ENCODE peak calls at places on chromosomes 7 and 10, in four cellular contexts. B is GM23248, U is uterus, L is substantia nigra. Q is an unnamed sample.

GRCh38 chr10:21517134-21517982 is 8.1 kb downstream of the SKIDA1 start:
- DNase-seq in B (peak; percentile 76), U (peak; percentile 64), L (peak; percentile 50), Q (peak; percentile 74)

GRCh38 chr10:56383806-56384205 is 22.7 kb upstream of the ZWINT start:
- DNase-seq in B (no peak), U (no peak), L (no peak), Q (no peak)

GRCh38 chr10:99667108-99667751 is 7.9 kb downstream of the ENTPD7 start:
- DNase-seq in B (peak; percentile 92), U (no peak), L (no peak), Q (no peak)

GRCh38 chr7:69934475-69934903 is 336.2 kb downstream of the AUTS2 start:
- DNase-seq in B (no peak), U (no peak), L (peak; percentile 88), Q (no peak)

GRCh38 chr10:106355450-106355849 is 809.1 kb downstream of the SORCS1 start:
- DNase-seq in B (peak; percentile 10), U (no peak), L (no peak), Q (no peak)

GRCh38 chr10:6052247-6053221 is 9.6 kb downstream of the IL2RA start:
- DNase-seq in B (no peak), U (no peak), L (no peak), Q (no peak)

GRCh38 chr7:11328309-11328708 is 354.6 kb downstream of the PHF14 start:
- DNase-seq in B (no peak), U (no peak), L (no peak), Q (no peak)

GRCh38 chr10:13587367-13587766 is 602 bp downstream of the PRPF18 start:
- DNase-seq in B (peak; percentile 38), U (no peak), L (no peak), Q (no peak)

GRCh38 chr10:30111340-30111980 is 52.1 kb upstream of the JCAD start:
- DNase-seq in B (peak; percentile 89), U (no peak), L (no peak), Q (no peak)

GRCh38 chr7:17535776-17536175 is 237.3 kb downstream of the AHR start:
- DNase-seq in B (peak; percentile 73), U (no peak), L (no peak), Q (no peak)

GRCh38 chr7:147276783-147277370 is 1160.3 kb downstream of the CNTNAP2 start:
- DNase-seq in B (no peak), U (no peak), L (no peak), Q (no peak)

GRCh38 chr7:39750253-39750994 is 127.1 kb downstream of the RALA start:
- DNase-seq in B (no peak), U (no peak), L (no peak), Q (no peak)

GRCh38 chr7:81297317-81297716 is 378.5 kb upstream of the SEMA3C start:
- DNase-seq in B (peak; percentile 3), U (no peak), L (no peak), Q (no peak)

GRCh38 chr10:97788552-97789442 is 17.0 kb upstream of the SFRP5 start:
- DNase-seq in B (no peak), U (no peak), L (no peak), Q (no peak)

GRCh38 chr10:79254333-79255006 is 92.8 kb upstream of the PPIF start:
- DNase-seq in B (no peak), U (no peak), L (no peak), Q (no peak)

DNA sequence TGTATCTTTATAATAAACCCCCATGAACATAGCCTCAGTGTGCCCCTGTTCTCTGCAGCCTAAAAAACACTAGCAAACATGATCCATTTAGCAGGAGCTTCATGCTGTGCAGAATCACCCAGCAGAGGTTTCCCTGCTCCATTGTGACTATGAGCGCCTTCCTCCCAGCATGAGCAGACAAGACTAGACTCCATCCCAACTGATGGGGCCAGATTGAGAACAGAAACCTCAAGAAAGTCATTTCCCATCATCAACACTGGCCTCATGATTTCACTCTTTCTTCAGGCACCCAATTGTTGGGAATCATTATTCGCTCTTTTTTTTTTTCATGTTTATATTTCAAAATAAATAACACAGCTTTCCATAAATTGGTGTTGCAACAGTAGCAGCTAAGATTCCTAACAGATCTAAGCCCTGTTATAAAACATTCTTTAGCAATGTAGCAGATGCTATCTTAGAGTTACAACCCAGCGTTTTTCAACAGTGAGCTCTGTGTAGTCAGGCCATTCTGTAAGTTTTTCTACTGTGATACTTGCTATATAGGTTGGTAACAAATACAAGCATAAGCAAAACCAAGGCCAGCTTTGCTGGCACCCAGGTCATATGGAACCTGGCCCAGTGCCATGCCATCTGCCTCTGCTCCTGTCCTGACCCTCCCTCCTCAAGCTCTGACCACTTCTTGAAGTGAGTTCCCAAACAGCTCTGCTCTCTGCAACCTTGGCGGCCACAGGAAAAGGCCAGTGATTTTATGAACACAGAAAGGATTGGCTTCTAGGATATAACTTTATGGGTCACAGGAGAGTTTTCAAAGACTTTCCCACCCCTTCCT is 13.0 kb downstream of the NOD1 start:
- DNase-seq in B (peak; percentile 73), U (peak; percentile 29), L (peak; percentile 4), Q (no peak)
- H3K27ac ChIP-seq in B (peak overlapping the region; percentile 48), U (peak overlapping the region; percentile 55), L (no peak overlapping the region), Q (no peak overlapping the region)

DNA sequence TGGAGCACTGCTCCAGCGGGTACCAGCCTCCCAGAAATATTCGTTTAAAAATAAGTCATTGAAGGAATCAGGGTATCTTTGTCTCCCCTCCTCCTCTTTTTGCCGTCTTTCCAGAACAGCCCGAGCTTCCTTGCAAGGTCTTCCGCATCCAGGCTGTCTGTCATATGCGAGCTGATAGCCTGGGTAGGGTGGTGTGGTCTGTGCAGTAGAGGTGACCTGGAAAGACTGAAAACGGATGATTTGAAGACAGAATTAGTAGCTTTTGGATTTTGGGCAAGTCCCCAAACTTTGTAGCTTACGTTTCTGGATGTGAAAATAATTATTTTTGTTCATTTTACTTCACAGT is 480 bp downstream of the VPS50 start:
- DNase-seq in B (peak; percentile 42), U (no peak), L (no peak), Q (no peak)
- H3K27ac ChIP-seq in B (no peak overlapping the region), U (no peak overlapping the region), L (peak overlapping the region; percentile 60), Q (no peak overlapping the region)

GRCh38 chr10:71998840-71999194 is 34.6 kb downstream of the CHST3 start:
- DNase-seq in B (peak; percentile 87), U (peak; percentile 74), L (no peak), Q (peak; percentile 65)

GRCh38 chr10:72001026-72001380 is 36.8 kb downstream of the CHST3 start:
- DNase-seq in B (peak; percentile 53), U (no peak), L (peak; percentile 35), Q (no peak)

GRCh38 chr10:71998119-71998839 is 34.1 kb downstream of the CHST3 start:
- DNase-seq in B (no peak), U (no peak), L (peak; percentile 65), Q (no peak)

GRCh38 chr10:71999360-72000072 is 35.3 kb downstream of the CHST3 start:
- DNase-seq in B (peak; percentile 69), U (peak; percentile 95), L (peak; percentile 78), Q (peak; percentile 90)

DNA sequence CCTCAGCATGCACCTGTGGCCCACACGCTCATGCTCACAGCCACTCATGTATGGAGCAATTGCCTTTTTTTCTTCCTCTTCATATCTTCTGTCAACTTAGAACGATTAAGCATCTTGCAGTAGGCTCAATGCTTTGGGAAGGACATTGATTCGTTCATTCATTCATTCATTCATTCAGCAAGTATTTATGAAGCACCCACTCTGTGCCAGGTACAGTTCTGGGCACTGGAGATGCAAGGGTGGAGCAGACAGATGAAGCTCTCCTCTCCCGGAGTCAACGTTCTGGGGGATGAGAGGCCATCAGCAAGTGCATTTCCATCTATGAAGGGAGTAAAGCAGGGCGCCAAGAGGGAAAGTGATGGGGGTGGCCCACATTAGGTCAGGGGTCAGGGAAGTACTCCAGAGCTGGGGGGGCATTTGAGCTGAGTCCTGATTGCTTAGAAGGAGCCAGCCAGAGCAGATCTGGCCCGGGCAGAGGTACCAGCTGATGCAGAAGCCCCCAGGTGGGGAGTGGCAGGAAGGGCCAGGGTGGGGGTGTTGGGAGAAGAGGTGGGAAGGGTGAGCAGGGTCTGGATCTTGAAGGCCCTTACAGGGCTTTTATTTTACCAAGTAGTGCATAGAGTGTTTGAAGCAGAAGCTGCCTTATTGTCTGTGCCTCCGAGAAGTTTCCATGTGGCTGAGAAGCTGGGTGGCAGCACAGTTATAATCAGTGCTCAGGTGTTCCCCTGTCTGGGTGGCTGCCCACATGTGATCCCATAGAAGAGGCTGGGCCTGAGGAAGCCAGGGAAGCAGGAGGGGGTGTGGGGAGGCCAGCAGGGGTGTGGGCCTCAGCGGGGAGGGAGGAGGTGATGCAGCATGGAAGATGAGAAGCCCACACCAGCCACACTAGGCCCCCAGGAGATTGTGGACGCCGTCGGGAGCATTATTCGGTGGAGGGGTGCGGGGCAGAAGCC is 36.2 kb downstream of the CHST3 start:
- DNase-seq in B (no peak), U (no peak), L (no peak), Q (no peak)
- H3K27ac ChIP-seq in B (peak overlapping the region; percentile 78), U (peak overlapping the region; percentile 88), L (peak overlapping the region; percentile 98), Q (no peak overlapping the region)

GRCh38 chr10:133259603-133259992 is 17.1 kb downstream of the ADAM8 start:
- DNase-seq in B (no peak), U (no peak), L (no peak), Q (no peak)
- H3K27ac ChIP-seq in B (peak overlapping the region; percentile 77), U (no peak overlapping the region), L (peak overlapping the region; percentile 42), Q (no peak overlapping the region)

GRCh38 chr10:107740962-107741690 is 576.6 kb upstream of the SORCS1 start:
- DNase-seq in B (peak; percentile 71), U (no peak), L (no peak), Q (no peak)
- H3K27ac ChIP-seq in B (peak overlapping the region; percentile 55), U (no peak overlapping the region), L (no peak overlapping the region), Q (no peak overlapping the region)

DNA sequence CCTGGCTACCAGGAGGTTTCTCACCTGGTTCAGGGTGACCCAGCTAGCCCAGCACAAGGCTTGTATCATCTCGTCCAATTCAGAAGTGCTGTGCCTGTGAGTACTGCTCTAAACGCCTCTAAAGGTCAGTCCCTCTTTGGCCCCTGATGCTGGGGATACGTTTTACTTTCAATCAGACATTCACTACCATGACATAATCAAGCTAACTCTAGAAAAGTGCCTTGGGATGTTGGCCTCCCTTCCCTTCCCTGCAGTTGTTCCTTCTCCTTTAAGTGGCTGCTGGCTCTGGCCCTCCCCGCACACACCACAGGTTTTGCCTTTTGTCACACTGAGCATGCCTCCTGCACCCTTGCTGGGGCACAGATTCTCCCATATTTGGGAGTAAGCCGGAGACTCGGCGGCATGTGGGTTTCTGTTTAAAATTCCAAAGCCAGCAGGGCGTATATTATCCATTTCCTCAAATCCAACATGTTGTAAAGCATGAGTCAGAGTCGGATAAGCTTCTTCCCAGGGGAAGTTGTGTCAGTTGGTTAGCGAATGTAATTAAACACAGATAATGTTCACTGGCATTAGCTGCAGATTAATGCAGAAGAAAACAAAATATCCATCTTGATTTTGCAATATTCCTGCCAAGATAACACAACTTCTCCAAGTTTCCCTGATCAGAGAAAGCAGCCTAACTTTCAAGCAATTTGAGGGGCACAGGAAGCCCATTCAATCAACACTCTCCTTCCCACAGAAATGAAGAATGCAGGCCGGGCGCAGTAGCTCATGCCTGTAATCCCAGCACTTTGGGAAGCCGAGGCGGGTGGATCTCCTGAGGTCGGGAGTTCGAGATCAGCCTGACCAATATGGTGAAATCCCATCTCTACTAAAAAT is 31.8 kb upstream of the VCL start:
- DNase-seq in B (peak; percentile 98), U (peak; percentile 89), L (no peak), Q (peak; percentile 93)
- H3K27ac ChIP-seq in B (peak overlapping the region; percentile 68), U (peak overlapping the region; percentile 87), L (no peak overlapping the region), Q (peak overlapping the region; percentile 97)

GRCh38 chr7:26443006-26443405 is 151.3 kb downstream of the SNX10 start:
- DNase-seq in B (no peak), U (no peak), L (no peak), Q (no peak)

GRCh38 chr7:26440253-26440992 is 148.8 kb downstream of the SNX10 start:
- DNase-seq in B (no peak), U (no peak), L (no peak), Q (no peak)

GRCh38 chr7:26443761-26444160 is 152.1 kb downstream of the SNX10 start:
- DNase-seq in B (no peak), U (no peak), L (no peak), Q (no peak)

GRCh38 chr7:26440993-26441636 is 149.5 kb downstream of the SNX10 start:
- DNase-seq in B (no peak), U (no peak), L (peak; percentile 6), Q (no peak)

GRCh38 chr7:26441640-26442277 is 150.1 kb downstream of the SNX10 start:
- DNase-seq in B (no peak), U (no peak), L (no peak), Q (no peak)
- H3K27ac ChIP-seq in B (no peak overlapping the region), U (no peak overlapping the region), L (no peak overlapping the region), Q (no peak overlapping the region)

Q was measured in aorta.